ENCODE peak calls at places on chromosomes 12 and 14, in six cellular contexts. C, D, M, S, P and R are unnamed samples.

GRCh38 chr12:1080520-1081223 is 89.6 kb downstream of the ERC1 start:
- DNase-seq in S (no peak), M (no peak), D (no peak), P (no peak), C (no peak), R (no peak)

GRCh38 chr12:18153826-18154225 is 63.8 kb upstream of the RERGL start:
- DNase-seq in D (no peak), P (no peak), C (no peak), M (no peak), S (no peak), R (no peak)

GRCh38 chr12:68349921-68350606 is 17.9 kb upstream of the MDM1 start:
- DNase-seq in P (no peak), C (no peak), M (no peak), S (no peak), D (no peak), R (no peak)

GRCh38 chr14:90421001-90421580 is 24.3 kb downstream of the CALM1 start:
- DNase-seq in M (no peak), D (no peak), C (no peak), S (no peak), P (no peak), R (no peak)

GRCh38 chr14:104941508-104942365 is 17.1 kb downstream of the PLD4 start:
- DNase-seq in C (no peak), P (no peak), S (no peak), D (no peak), M (no peak), R (no peak)

GRCh38 chr12:8455281-8455680 is 481 bp upstream of the CLEC6A start:
- DNase-seq in D (no peak), S (no peak), M (no peak), C (no peak), P (no peak), R (no peak)

GRCh38 chr12:52455818-52456217 is 3.9 kb upstream of the KRT6B start:
- DNase-seq in C (no peak), S (no peak), P (no peak), M (no peak), D (no peak), R (no peak)

GRCh38 chr12:68854554-68854953 is 46.6 kb downstream of the MDM2 start:
- DNase-seq in D (no peak), M (no peak), S (no peak), C (no peak), P (no peak), R (no peak)

GRCh38 chr14:34741840-34742239 is 27.4 kb upstream of the CFL2 start:
- DNase-seq in M (no peak), P (no peak), S (no peak), D (no peak), C (no peak), R (no peak)

GRCh38 chr14:87901652-87902051 is 91.3 kb downstream of the GALC start:
- DNase-seq in D (no peak), C (no peak), S (no peak), M (no peak), P (no peak), R (no peak)

GRCh38 chr14:30272848-30273563 is 286.0 kb upstream of the G2E3 start:
- DNase-seq in P (no peak), S (no peak), C (no peak), D (no peak), M (peak; percentile 14), R (no peak)

GRCh38 chr12:42442888-42443287 is 116.9 kb downstream of the PPHLN1 start:
- DNase-seq in S (no peak), D (no peak), P (no peak), C (no peak), M (no peak), R (no peak)
- H2BK5ac ChIP-seq in S (peak overlapping the region; percentile 2), D (no peak overlapping the region), P (no peak overlapping the region), C (no peak overlapping the region), M (no peak overlapping the region), R (no peak overlapping the region)

GRCh38 chr12:58803893-58804292 is 116.4 kb downstream of the LRIG3 start:
- DNase-seq in M (no peak), S (no peak), C (peak; percentile 94), P (no peak), D (no peak), R (peak; percentile 87)

GRCh38 chr12:58801986-58802385 is 118.3 kb downstream of the LRIG3 start:
- DNase-seq in S (no peak), D (no peak), P (no peak), M (no peak), C (no peak), R (no peak)

GRCh38 chr12:58809064-58809607 is 111.2 kb downstream of the LRIG3 start:
- DNase-seq in D (no peak), S (no peak), C (peak; percentile 55), P (no peak), M (no peak), R (peak; percentile 60)

DNA sequence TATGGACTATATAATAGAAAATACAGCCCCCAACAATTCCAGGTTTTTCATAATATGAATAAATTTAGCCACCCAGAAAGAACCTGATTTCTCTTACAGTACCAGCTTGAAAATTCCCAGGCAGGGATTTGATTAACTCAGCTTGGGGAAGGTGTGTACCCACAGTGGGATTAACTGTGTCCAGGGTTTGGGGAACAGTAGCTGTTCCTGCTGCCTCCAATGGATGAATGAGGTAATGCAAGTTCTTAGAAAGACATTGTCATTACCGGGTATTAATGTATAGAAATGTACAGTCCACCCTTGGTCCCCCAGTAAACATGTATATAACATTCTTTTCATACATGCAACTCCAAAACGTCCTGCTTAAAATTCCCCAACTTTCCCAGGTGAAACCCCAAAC is 115.6 kb downstream of the LRIG3 start:
- DNase-seq in D (no peak), P (no peak), S (no peak), C (no peak), M (no peak), R (no peak)
- H4K91ac ChIP-seq in D (no peak overlapping the region), P (no peak overlapping the region), S (no peak overlapping the region), C (no peak overlapping the region), M (no peak overlapping the region), R (no peak overlapping the region)

GRCh38 chr14:77761205-77761931 is 412 bp upstream of the SNW1 start:
- DNase-seq in P (no peak), M (no peak), C (peak; percentile 36), D (peak; percentile 64), S (no peak), R (peak; percentile 53)

GRCh38 chr14:77763978-77764377 is 3.0 kb upstream of the SNW1 start:
- DNase-seq in C (no peak), M (no peak), P (no peak), S (no peak), D (no peak), R (no peak)

GRCh38 chr14:77763316-77763715 is 2.4 kb upstream of the SNW1 start:
- DNase-seq in D (no peak), P (no peak), M (no peak), S (no peak), C (no peak), R (no peak)

GRCh38 chr14:77760381-77761204 is at the start of gene SNW1:
- DNase-seq in C (peak; percentile 95), M (peak; percentile 85), S (peak; percentile 88), P (peak; percentile 92), D (peak; percentile 95), R (peak; percentile 95)
- H2BK5ac ChIP-seq in C (peak within 1 kb of the TSS; percentile 75), M (peak within 1 kb of the TSS; percentile 67), S (peak within 1 kb of the TSS; percentile 67), P (peak within 1 kb of the TSS; percentile 19), D (peak within 1 kb of the TSS; percentile 20), R (no peak within 1 kb of the TSS)

DNA sequence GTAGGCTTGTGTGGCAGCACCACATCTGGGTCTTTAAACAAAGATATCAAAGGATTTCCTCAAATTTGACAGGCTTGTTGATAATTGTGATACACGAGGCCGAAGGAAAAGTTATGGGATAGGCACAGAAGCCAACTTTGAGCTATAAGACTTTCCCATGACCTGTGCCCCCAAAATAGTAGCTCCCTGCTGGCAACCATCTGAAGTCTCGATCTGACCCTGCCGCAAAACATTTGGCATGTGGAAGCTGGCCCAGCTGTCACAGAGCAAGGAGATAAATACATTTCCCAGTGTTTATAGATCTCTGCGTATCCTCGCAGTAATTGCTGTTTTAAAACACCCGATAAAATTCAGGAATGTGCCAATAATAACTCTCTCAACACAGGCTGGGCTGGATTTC is 26.4 kb upstream of the RGS6 start:
- DNase-seq in P (no peak), M (no peak), D (no peak), S (no peak), C (no peak), R (no peak)
- H4K91ac ChIP-seq in P (no peak overlapping the region), M (no peak overlapping the region), D (no peak overlapping the region), S (no peak overlapping the region), C (no peak overlapping the region), R (no peak overlapping the region)